ENCODE peak calls at places on chromosomes 1 and 21, in seven cellular contexts. One of them, this sample, is unnamed.

GRCh38 chr1:221724931-221725605 is 16.8 kb downstream of the DUSP10 start:
- DNase-seq in heart left ventricle: peak
- DNase-seq in neural crest cell: no peak
- DNase-seq in bronchial epithelial cell: peak
- DNase-seq in Caco-2: no peak
- DNase-seq in SK-N-SH: no peak
- DNase-seq in tibial artery: peak
- DNase-seq in this sample: no peak

GRCh38 chr1:62912028-62912638 is 128.2 kb downstream of the ATG4C start:
- DNase-seq in SK-N-SH: peak
- DNase-seq in tibial artery: no peak
- DNase-seq in neural crest cell: no peak
- DNase-seq in Caco-2: no peak
- DNase-seq in bronchial epithelial cell: peak
- DNase-seq in heart left ventricle: no peak
- DNase-seq in this sample: no peak

GRCh38 chr21:39182484-39183271 is 573 bp downstream of the PSMG1 start:
- DNase-seq in neural crest cell: no peak
- DNase-seq in SK-N-SH: no peak
- DNase-seq in heart left ventricle: no peak
- DNase-seq in tibial artery: peak
- DNase-seq in bronchial epithelial cell: no peak
- DNase-seq in Caco-2: no peak
- DNase-seq in this sample: no peak

GRCh38 chr1:31531177-31532000 is 44.9 kb upstream of the TINAGL1 start:
- DNase-seq in heart left ventricle: no peak
- DNase-seq in neural crest cell: no peak
- DNase-seq in tibial artery: no peak
- DNase-seq in Caco-2: no peak
- DNase-seq in bronchial epithelial cell: peak
- DNase-seq in SK-N-SH: peak
- DNase-seq in this sample: no peak

GRCh38 chr1:160101037-160101716 is 2.8 kb upstream of the IGSF8 start:
- DNase-seq in tibial artery: peak
- DNase-seq in SK-N-SH: peak
- DNase-seq in bronchial epithelial cell: peak
- DNase-seq in heart left ventricle: peak
- DNase-seq in neural crest cell: peak
- DNase-seq in Caco-2: peak
- DNase-seq in this sample: peak

GRCh38 chr1:30743584-30744059 is 14.0 kb downstream of the LAPTM5 start:
- DNase-seq in Caco-2: no peak
- DNase-seq in neural crest cell: no peak
- DNase-seq in heart left ventricle: no peak
- DNase-seq in bronchial epithelial cell: peak
- DNase-seq in SK-N-SH: no peak
- DNase-seq in tibial artery: no peak
- DNase-seq in this sample: no peak

GRCh38 chr1:30190481-30191153 is 532.8 kb downstream of the MATN1 start:
- DNase-seq in tibial artery: no peak
- DNase-seq in Caco-2: no peak
- DNase-seq in neural crest cell: no peak
- DNase-seq in bronchial epithelial cell: no peak
- DNase-seq in SK-N-SH: no peak
- DNase-seq in heart left ventricle: no peak
- DNase-seq in this sample: no peak

GRCh38 chr1:30345525-30346145 is 377.8 kb downstream of the MATN1 start:
- DNase-seq in Caco-2: no peak
- DNase-seq in SK-N-SH: no peak
- DNase-seq in heart left ventricle: no peak
- DNase-seq in bronchial epithelial cell: no peak
- DNase-seq in tibial artery: no peak
- DNase-seq in neural crest cell: no peak
- DNase-seq in this sample: no peak

GRCh38 chr21:42337276-42337675 is 13.5 kb downstream of the TFF2 start:
- DNase-seq in Caco-2: no peak
- DNase-seq in heart left ventricle: no peak
- DNase-seq in SK-N-SH: no peak
- DNase-seq in tibial artery: no peak
- DNase-seq in neural crest cell: no peak
- DNase-seq in bronchial epithelial cell: no peak
- DNase-seq in this sample: no peak

GRCh38 chr21:36926989-36927695 is 39.3 kb downstream of the HLCS start:
- DNase-seq in Caco-2: no peak
- DNase-seq in bronchial epithelial cell: no peak
- DNase-seq in SK-N-SH: no peak
- DNase-seq in tibial artery: no peak
- DNase-seq in heart left ventricle: no peak
- DNase-seq in neural crest cell: no peak
- DNase-seq in this sample: no peak

GRCh38 chr1:205237526-205238484 is 10.1 kb downstream of the TMCC2 start:
- DNase-seq in Caco-2: no peak
- DNase-seq in bronchial epithelial cell: no peak
- DNase-seq in SK-N-SH: no peak
- DNase-seq in neural crest cell: no peak
- DNase-seq in tibial artery: no peak
- DNase-seq in heart left ventricle: no peak
- DNase-seq in this sample: no peak

GRCh38 chr1:100134872-100135271 is 1.9 kb downstream of the TRMT13 start:
- DNase-seq in heart left ventricle: no peak
- DNase-seq in Caco-2: no peak
- DNase-seq in neural crest cell: no peak
- DNase-seq in SK-N-SH: no peak
- DNase-seq in bronchial epithelial cell: no peak
- DNase-seq in tibial artery: no peak
- DNase-seq in this sample: no peak

GRCh38 chr1:116375165-116375883 is 2.3 kb downstream of the ATP1A1 start:
- DNase-seq in tibial artery: no peak
- DNase-seq in SK-N-SH: no peak
- DNase-seq in bronchial epithelial cell: peak
- DNase-seq in neural crest cell: no peak
- DNase-seq in heart left ventricle: no peak
- DNase-seq in Caco-2: no peak
- DNase-seq in this sample: no peak

GRCh38 chr1:162756523-162756922 is 34.0 kb upstream of the HSD17B7 start:
- DNase-seq in tibial artery: no peak
- DNase-seq in heart left ventricle: no peak
- DNase-seq in bronchial epithelial cell: peak
- DNase-seq in neural crest cell: no peak
- DNase-seq in Caco-2: no peak
- DNase-seq in SK-N-SH: no peak
- DNase-seq in this sample: no peak

GRCh38 chr1:162753001-162753658 is 37.4 kb upstream of the HSD17B7 start:
- DNase-seq in heart left ventricle: no peak
- DNase-seq in SK-N-SH: no peak
- DNase-seq in Caco-2: no peak
- DNase-seq in neural crest cell: no peak
- DNase-seq in tibial artery: no peak
- DNase-seq in bronchial epithelial cell: no peak
- DNase-seq in this sample: no peak

GRCh38 chr1:162757476-162757875 is 33.0 kb upstream of the HSD17B7 start:
- DNase-seq in SK-N-SH: no peak
- DNase-seq in Caco-2: no peak
- DNase-seq in heart left ventricle: no peak
- DNase-seq in neural crest cell: no peak
- DNase-seq in tibial artery: no peak
- DNase-seq in bronchial epithelial cell: no peak
- DNase-seq in this sample: no peak

GRCh38 chr1:162755306-162755705 is 35.2 kb upstream of the HSD17B7 start:
- DNase-seq in tibial artery: no peak
- DNase-seq in SK-N-SH: no peak
- DNase-seq in heart left ventricle: no peak
- DNase-seq in neural crest cell: no peak
- DNase-seq in Caco-2: no peak
- DNase-seq in bronchial epithelial cell: peak
- DNase-seq in this sample: no peak

DNA sequence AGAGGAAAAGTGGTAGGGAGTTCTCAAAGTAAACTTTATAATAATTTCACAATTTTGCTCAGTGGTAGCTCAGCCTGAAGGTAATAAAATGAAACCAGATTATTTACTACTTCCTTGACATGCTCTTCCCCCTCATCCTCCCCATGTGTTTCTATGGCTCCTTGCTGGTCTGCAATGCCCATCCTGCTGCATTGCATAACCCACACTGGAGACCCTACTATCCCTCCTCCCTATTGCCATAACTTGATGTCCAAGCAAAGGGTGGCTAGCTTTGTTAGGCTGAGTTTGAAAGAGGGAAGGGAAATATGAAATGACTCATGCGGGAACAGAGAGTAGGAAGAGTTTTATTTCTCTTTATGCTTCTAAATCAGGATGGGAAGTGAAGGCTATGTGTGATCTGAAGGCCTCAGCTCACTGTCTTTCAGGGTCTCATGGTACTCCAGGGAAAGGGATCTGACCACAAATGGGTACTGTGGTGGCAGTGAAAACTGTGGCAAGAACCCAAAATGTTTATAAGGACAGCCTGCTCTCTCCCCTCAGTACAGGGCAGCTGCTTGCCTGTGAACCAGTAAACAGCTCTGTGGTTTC is 36.4 kb upstream of the HSD17B7 start:
- DNase-seq in Caco-2: no peak
- DNase-seq in bronchial epithelial cell: peak
- DNase-seq in SK-N-SH: no peak
- DNase-seq in heart left ventricle: no peak
- DNase-seq in tibial artery: no peak
- DNase-seq in neural crest cell: no peak
- DNase-seq in this sample: no peak
- TF ChIP-seq CTCF in Caco-2: no peak
- TF ChIP-seq CTCF in bronchial epithelial cell: no peak
- TF ChIP-seq CTCF in SK-N-SH: no peak
- TF ChIP-seq CTCF in heart left ventricle: no peak
- TF ChIP-seq CTCF in tibial artery: no peak
- TF ChIP-seq CTCF in neural crest cell: no peak
- TF ChIP-seq CTCF in this sample: no peak

GRCh38 chr1:119617751-119618691 is 30.0 kb downstream of the ZNF697 start:
- DNase-seq in neural crest cell: no peak
- DNase-seq in tibial artery: no peak
- DNase-seq in SK-N-SH: no peak
- DNase-seq in bronchial epithelial cell: no peak
- DNase-seq in Caco-2: no peak
- DNase-seq in heart left ventricle: peak
- DNase-seq in this sample: no peak

GRCh38 chr1:119611701-119612113 is 36.4 kb downstream of the ZNF697 start:
- DNase-seq in SK-N-SH: peak
- DNase-seq in tibial artery: peak
- DNase-seq in Caco-2: peak
- DNase-seq in heart left ventricle: peak
- DNase-seq in neural crest cell: peak
- DNase-seq in bronchial epithelial cell: peak
- DNase-seq in this sample: peak

GRCh38 chr1:119613769-119614358 is 34.2 kb downstream of the ZNF697 start:
- DNase-seq in Caco-2: peak
- DNase-seq in heart left ventricle: peak
- DNase-seq in bronchial epithelial cell: peak
- DNase-seq in SK-N-SH: peak
- DNase-seq in tibial artery: peak
- DNase-seq in neural crest cell: peak
- DNase-seq in this sample: peak
- TF ChIP-seq CTCF in Caco-2: peak
- TF ChIP-seq CTCF in heart left ventricle: peak
- TF ChIP-seq CTCF in bronchial epithelial cell: peak
- TF ChIP-seq CTCF in SK-N-SH: peak
- TF ChIP-seq CTCF in tibial artery: peak
- TF ChIP-seq CTCF in neural crest cell: peak
- TF ChIP-seq CTCF in this sample: peak

DNA sequence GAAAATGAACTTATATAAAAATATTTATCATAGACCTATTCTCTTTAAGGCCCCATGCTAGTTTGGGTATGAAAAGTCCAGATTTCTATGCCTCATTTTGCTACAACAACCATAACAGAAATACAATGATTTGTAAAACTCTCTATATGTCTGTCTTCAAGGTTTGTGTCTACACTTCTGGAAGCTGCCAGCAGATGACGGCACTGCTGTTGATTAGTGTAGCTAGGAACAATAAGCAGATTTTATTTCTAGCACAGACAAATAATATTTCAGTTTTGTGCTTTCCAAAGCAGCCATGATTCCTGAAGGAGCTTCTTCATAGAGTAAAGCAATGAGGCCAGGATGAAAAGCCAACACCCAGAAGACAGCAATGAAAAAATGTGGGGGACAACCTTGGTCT is 779.6 kb upstream of the ADGRL2 start:
- DNase-seq in tibial artery: no peak
- DNase-seq in SK-N-SH: no peak
- DNase-seq in heart left ventricle: no peak
- DNase-seq in bronchial epithelial cell: no peak
- DNase-seq in neural crest cell: no peak
- DNase-seq in Caco-2: no peak
- DNase-seq in this sample: no peak
- TF ChIP-seq CTCF in tibial artery: no peak
- TF ChIP-seq CTCF in SK-N-SH: no peak
- TF ChIP-seq CTCF in heart left ventricle: no peak
- TF ChIP-seq CTCF in bronchial epithelial cell: no peak
- TF ChIP-seq CTCF in neural crest cell: no peak
- TF ChIP-seq CTCF in Caco-2: no peak
- TF ChIP-seq CTCF in this sample: no peak

GRCh38 chr1:75614455-75615379 is 3.8 kb upstream of the SLC44A5 start:
- DNase-seq in heart left ventricle: peak
- DNase-seq in Caco-2: no peak
- DNase-seq in tibial artery: no peak
- DNase-seq in SK-N-SH: peak
- DNase-seq in bronchial epithelial cell: no peak
- DNase-seq in neural crest cell: peak
- DNase-seq in this sample: peak
- TF ChIP-seq CTCF in heart left ventricle: peak
- TF ChIP-seq CTCF in Caco-2: no peak
- TF ChIP-seq CTCF in tibial artery: peak
- TF ChIP-seq CTCF in SK-N-SH: peak
- TF ChIP-seq CTCF in bronchial epithelial cell: peak
- TF ChIP-seq CTCF in neural crest cell: peak
- TF ChIP-seq CTCF in this sample: peak